ENCODE peak calls at places on chromosomes 11 and 22, in five cellular contexts. Y is endothelial cell of umbilical vein; L is CD8-positive, alpha-beta T cell; G is left ventricle myocardium inferior; Z is spleen. O is an unnamed sample.
A peak's percentile ranks its signal among the peaks of the same experiment; 100 is the strongest.

GRCh38 chr11:62923634-62924411 is 2.7 kb upstream of the CHRM1 start:
- DNase-seq in Y (no peak), L (peak; percentile 51), G (no peak), Z (no peak), O (no peak)

GRCh38 chr22:48445113-48445827 is 1382.4 kb downstream of the BRD1 start:
- DNase-seq in Y (no peak), L (no peak), G (no peak), Z (peak; percentile 50), O (no peak)

GRCh38 chr11:73981051-73981805 is 1.4 kb downstream of the UCP2 start:
- DNase-seq in Y (no peak), L (no peak), G (no peak), Z (peak; percentile 75), O (no peak)

GRCh38 chr11:102309621-102310541 is 7.4 kb upstream of the BIRC3 start:
- DNase-seq in Y (no peak), L (no peak), G (no peak), Z (peak; percentile 67), O (no peak)

GRCh38 chr11:31487848-31488247 is 21.6 kb downstream of the IMMP1L start:
- DNase-seq in Y (peak; percentile 74), L (no peak), G (no peak), Z (no peak), O (no peak)

GRCh38 chr22:37303821-37304274 is 21.5 kb downstream of the CYTH4 start:
- DNase-seq in Y (peak; percentile 78), L (peak; percentile 49), G (no peak), Z (no peak), O (peak; percentile 56)

GRCh38 chr11:126991596-126991995 is 9.0 kb downstream of the KIRREL3 start:
- DNase-seq in Y (no peak), L (no peak), G (no peak), Z (no peak), O (no peak)

GRCh38 chr11:98793276-98793675 is 227.5 kb upstream of the CNTN5 start:
- DNase-seq in Y (no peak), L (no peak), G (no peak), Z (no peak), O (no peak)

GRCh38 chr11:93645938-93646337 is 15.5 kb upstream of the CEP295 start:
- DNase-seq in Y (no peak), L (no peak), G (no peak), Z (no peak), O (no peak)

GRCh38 chr11:61967924-61968757 is 707 bp upstream of the FTH1 start:
- DNase-seq in Y (peak; percentile 49), L (peak; percentile 44), G (peak; percentile 51), Z (peak; percentile 91), O (no peak)

GRCh38 chr22:26967282-26967681 is 309.9 kb downstream of the MIAT start:
- DNase-seq in Y (no peak), L (no peak), G (no peak), Z (no peak), O (no peak)

GRCh38 chr22:36323182-36323854 is 64.4 kb downstream of the MYH9 start:
- DNase-seq in Y (peak; percentile 77), L (no peak), G (peak; percentile 73), Z (no peak), O (peak; percentile 69)

GRCh38 chr11:69825037-69825834 is 6.0 kb upstream of the FGF3 start:
- DNase-seq in Y (no peak), L (no peak), G (no peak), Z (peak; percentile 66), O (no peak)

GRCh38 chr22:41178425-41178975 is 26.6 kb upstream of the L3MBTL2 start:
- DNase-seq in Y (no peak), L (no peak), G (peak; percentile 73), Z (no peak), O (peak; percentile 67)

GRCh38 chr22:50674606-50675552 is 2.3 kb downstream of the SHANK3 start:
- DNase-seq in Y (no peak), L (no peak), G (no peak), Z (no peak), O (no peak)

GRCh38 chr11:14443642-14444041 is 56.0 kb downstream of the COPB1 start:
- DNase-seq in Y (no peak), L (no peak), G (no peak), Z (no peak), O (no peak)

GRCh38 chr11:121431820-121432526 is 20.1 kb upstream of the SORL1 start:
- DNase-seq in Y (no peak), L (no peak), G (no peak), Z (no peak), O (no peak)

GRCh38 chr11:65646921-65647701 is 9.2 kb downstream of the SIPA1 start:
- DNase-seq in Y (peak; percentile 66), L (no peak), G (no peak), Z (peak; percentile 83), O (no peak)

GRCh38 chr11:58055806-58056401 is 25.2 kb downstream of the OR6Q1 start:
- DNase-seq in Y (no peak), L (no peak), G (no peak), Z (no peak), O (no peak)

GRCh38 chr11:15720460-15720859 is 605.7 kb downstream of the INSC start:
- DNase-seq in Y (no peak), L (no peak), G (no peak), Z (no peak), O (no peak)

GRCh38 chr11:44030276-44030932 is 17.4 kb upstream of the ACCSL start:
- DNase-seq in Y (no peak), L (no peak), G (peak; percentile 44), Z (no peak), O (no peak)

GRCh38 chr11:67633758-67634365 is 4.1 kb upstream of the NUDT8 start:
- DNase-seq in Y (no peak), L (no peak), G (no peak), Z (peak; percentile 74), O (no peak)

GRCh38 chr11:67634366-67635230 is 4.9 kb upstream of the NUDT8 start:
- DNase-seq in Y (no peak), L (no peak), G (no peak), Z (no peak), O (no peak)

GRCh38 chr11:67636962-67637361 is 2.6 kb downstream of the TBX10 start:
- DNase-seq in Y (no peak), L (no peak), G (no peak), Z (no peak), O (no peak)

GRCh38 chr11:67632982-67633755 is 3.4 kb upstream of the NUDT8 start:
- DNase-seq in Y (no peak), L (no peak), G (no peak), Z (no peak), O (no peak)

DNA sequence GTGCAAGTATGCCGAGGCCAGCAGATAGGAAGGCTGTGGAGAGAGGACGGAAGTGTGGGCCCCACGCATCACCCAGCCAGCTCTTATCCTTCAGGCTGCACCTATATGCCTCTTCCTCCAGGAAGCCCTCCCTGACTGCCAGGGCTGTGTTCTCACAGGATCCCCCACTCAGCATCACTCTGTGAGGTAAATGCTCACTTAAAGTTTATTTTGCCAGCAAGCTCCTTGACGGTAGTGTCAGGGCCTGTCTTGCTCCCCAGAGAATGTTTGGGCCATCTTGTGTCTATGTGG is 4.4 kb downstream of the TBX10 start:
- DNase-seq in Y (no peak), L (no peak), G (no peak), Z (no peak), O (no peak)
- H3K27ac ChIP-seq in Y (no peak overlapping the region), L (no peak overlapping the region), G (no peak overlapping the region), Z (no peak overlapping the region), O (no peak overlapping the region)

DNA sequence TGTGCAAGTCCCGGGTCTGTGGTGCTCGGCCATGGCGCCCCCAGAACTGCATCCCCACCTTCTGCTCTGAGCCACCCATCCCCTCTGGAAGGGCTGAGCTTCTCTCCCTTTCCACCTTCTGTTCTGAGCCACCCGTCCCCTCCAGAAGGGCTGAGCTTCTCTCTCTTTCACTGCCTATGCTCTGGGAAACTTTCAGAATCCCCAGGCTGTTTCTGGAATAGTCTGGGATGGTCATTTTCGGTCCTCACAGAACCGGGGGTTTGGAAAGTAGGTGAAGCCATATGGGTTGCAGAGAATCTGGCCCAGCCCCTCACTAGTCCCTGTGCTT is 3.4 kb upstream of the BID start:
- DNase-seq in Y (no peak), L (no peak), G (no peak), Z (no peak), O (no peak)
- H3K4me1 ChIP-seq in Y (peaks cover 11% of the 10 kb centered on the region), L (peaks cover 89% of the 10 kb centered on the region), G (peaks cover 41% of the 10 kb centered on the region), Z (peaks cover 80% of the 10 kb centered on the region), O (peaks cover 10% of the 10 kb centered on the region)

GRCh38 chr11:10301656-10302293 is 3.1 kb upstream of the ADM start:
- DNase-seq in Y (no peak), L (no peak), G (no peak), Z (no peak), O (no peak)

GRCh38 chr11:10302744-10303557 is 1.9 kb upstream of the ADM start:
- DNase-seq in Y (peak; percentile 74), L (peak; percentile 73), G (peak; percentile 89), Z (peak; percentile 96), O (no peak)

GRCh38 chr11:10304495-10305261 is at the start of gene ADM:
- DNase-seq in Y (peak; percentile 94), L (peak; percentile 42), G (peak; percentile 91), Z (peak; percentile 93), O (peak; percentile 94)

GRCh38 chr11:10303558-10304363 is 1.1 kb upstream of the ADM start:
- DNase-seq in Y (peak; percentile 41), L (peak; percentile 23), G (peak; percentile 28), Z (peak; percentile 90), O (peak; percentile 78)

DNA sequence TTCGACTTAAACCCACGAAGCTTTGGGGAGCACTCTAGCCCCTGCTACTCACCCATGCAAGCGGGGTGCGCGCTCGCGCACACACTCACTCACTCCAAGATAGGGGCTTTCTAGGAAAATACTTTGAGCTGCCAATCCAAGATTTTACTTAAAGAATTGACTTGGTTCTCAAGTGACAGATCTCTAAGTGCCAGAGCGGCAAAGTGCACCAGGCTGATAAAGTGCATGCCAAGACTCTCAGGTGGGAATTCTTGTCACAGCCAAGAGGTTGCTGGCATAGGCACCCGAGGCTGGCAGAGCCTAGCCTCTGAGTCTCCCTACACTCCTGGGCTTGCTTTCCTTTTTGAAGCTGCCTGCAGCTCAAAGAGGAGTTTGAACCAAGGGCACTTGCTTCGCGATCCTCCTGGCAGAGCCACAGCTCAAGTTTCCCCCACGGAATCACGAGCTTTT is 2.6 kb upstream of the ADM start:
- DNase-seq in Y (no peak), L (no peak), G (no peak), Z (peak; percentile 72), O (no peak)
- H3K27ac ChIP-seq in Y (peak overlapping the region; percentile 26), L (peak overlapping the region; percentile 43), G (peak overlapping the region; percentile 91), Z (peak overlapping the region; percentile 88), O (peak overlapping the region; percentile 78)

GRCh38 chr11:100684101-100685065 is 2.7 kb upstream of the ARHGAP42 start:
- DNase-seq in Y (no peak), L (no peak), G (no peak), Z (no peak), O (no peak)

GRCh38 chr11:100687032-100687629 is at the start of gene ARHGAP42:
- DNase-seq in Y (peak; percentile 61), L (peak; percentile 20), G (peak; percentile 72), Z (peak; percentile 91), O (peak; percentile 69)

GRCh38 chr11:100689141-100689540 is 2.1 kb downstream of the ARHGAP42 start:
- DNase-seq in Y (no peak), L (no peak), G (no peak), Z (no peak), O (no peak)

GRCh38 chr11:100687630-100688395 is 725 bp downstream of the ARHGAP42 start:
- DNase-seq in Y (peak; percentile 85), L (no peak), G (peak; percentile 31), Z (peak; percentile 80), O (peak; percentile 65)

DNA sequence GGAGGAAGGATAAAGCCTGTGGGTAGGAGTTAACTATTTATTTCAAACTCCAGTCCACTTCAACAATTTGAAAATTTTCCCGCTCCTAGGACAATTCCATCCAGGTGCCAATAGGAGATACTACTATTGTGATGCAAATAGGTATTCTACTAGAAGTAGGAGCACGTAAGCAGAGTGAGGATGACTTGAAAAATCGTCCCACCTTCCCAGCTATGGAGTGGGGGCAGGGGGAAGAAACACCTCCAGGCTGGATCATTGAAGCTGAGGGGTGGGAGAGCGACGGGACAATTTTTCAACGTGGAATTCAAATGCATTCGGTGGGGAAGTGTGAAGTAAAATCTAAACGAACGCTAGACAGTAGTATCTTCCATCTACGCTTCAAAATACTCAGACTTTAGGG is 612 bp upstream of the ARHGAP42 start:
- DNase-seq in Y (no peak), L (no peak), G (no peak), Z (no peak), O (no peak)
- H3K4me1 ChIP-seq in Y (peaks cover 6% of the 10 kb centered on the region), L (no peaks in the 10 kb centered on the region), G (peaks cover 57% of the 10 kb centered on the region), Z (peaks cover 26% of the 10 kb centered on the region), O (no peaks in the 10 kb centered on the region)

O was measured in ascending aorta.